ENCODE peak calls at places on chromosome 17, in four cellular contexts. T is astrocyte of the spinal cord, Q is thoracic aorta, L is left ventricle myocardium inferior. S is an unnamed sample.

GRCh38 chr17:39744836-39745215 is 7.1 kb downstream of the GRB7 start:
- DNase-seq in T (no peak), Q (no peak), L (no peak), S (no peak)

GRCh38 chr17:6506679-6507231 is 49.6 kb downstream of the PITPNM3 start:
- DNase-seq in T (no peak), Q (no peak), L (no peak), S (no peak)

GRCh38 chr17:21232033-21232749 is 18.2 kb upstream of the TMEM11 start:
- DNase-seq in T (no peak), Q (no peak), L (no peak), S (no peak)

GRCh38 chr17:61065263-61065773 is 334.3 kb upstream of the TBX2 start:
- DNase-seq in T (peak; percentile 33), Q (no peak), L (no peak), S (no peak)

GRCh38 chr17:8148560-8148959 is 3.6 kb downstream of the PER1 start:
- DNase-seq in T (no peak), Q (no peak), L (no peak), S (no peak)

GRCh38 chr17:70919241-70919640 is 749.9 kb downstream of the KCNJ2 start:
- DNase-seq in T (no peak), Q (no peak), L (no peak), S (no peak)

GRCh38 chr17:260031-260791 is 78.8 kb upstream of the DOC2B start:
- DNase-seq in T (no peak), Q (no peak), L (no peak), S (peak; percentile 33)

GRCh38 chr17:5122586-5123342 is 6.9 kb downstream of the USP6 start:
- DNase-seq in T (no peak), Q (no peak), L (no peak), S (no peak)

GRCh38 chr17:58112970-58113631 is 29.9 kb downstream of the DYNLL2 start:
- DNase-seq in T (peak; percentile 56), Q (peak; percentile 55), L (peak; percentile 70), S (peak; percentile 88)

GRCh38 chr17:75524269-75524970 is 1.1 kb upstream of the LLGL2 start:
- DNase-seq in T (no peak), Q (no peak), L (no peak), S (no peak)

GRCh38 chr17:48307814-48308411 is 122.1 kb downstream of the SKAP1 start:
- DNase-seq in T (peak; percentile 73), Q (no peak), L (peak; percentile 23), S (no peak)

GRCh38 chr17:32483451-32484019 is 3.3 kb upstream of the CDK5R1 start:
- DNase-seq in T (peak; percentile 84), Q (no peak), L (peak; percentile 84), S (no peak)

GRCh38 chr17:14866266-14866665 is 398.9 kb downstream of the PMP22 start:
- DNase-seq in T (no peak), Q (no peak), L (no peak), S (no peak)

GRCh38 chr17:57357392-57357784 is 101.1 kb downstream of the MSI2 start:
- DNase-seq in T (peak; percentile 52), Q (no peak), L (peak; percentile 73), S (no peak)

GRCh38 chr17:79946352-79947231 is 89.1 kb downstream of the TBC1D16 start:
- DNase-seq in T (no peak), Q (no peak), L (peak; percentile 11), S (peak; percentile 54)

GRCh38 chr17:3472137-3472536 is 518 bp upstream of the SPATA22 start:
- DNase-seq in T (no peak), Q (no peak), L (no peak), S (no peak)

GRCh38 chr17:69712801-69713311 is 298.4 kb downstream of the MAP2K6 start:
- DNase-seq in T (no peak), Q (no peak), L (no peak), S (no peak)

GRCh38 chr17:44307387-44308186 is 814 bp upstream of the RUNDC3A start:
- DNase-seq in T (no peak), Q (no peak), L (no peak), S (no peak)

GRCh38 chr17:67994827-67995567 is 1.3 kb downstream of the C17orf58 start:
- DNase-seq in T (peak; percentile 75), Q (no peak), L (no peak), S (no peak)

GRCh38 chr17:15263206-15263579 is 1.9 kb downstream of the PMP22 start:
- DNase-seq in T (peak; percentile 90), Q (peak; percentile 81), L (peak; percentile 90), S (peak; percentile 93)

GRCh38 chr17:56661906-56662305 is 68.4 kb downstream of the NOG start:
- DNase-seq in T (no peak), Q (no peak), L (no peak), S (no peak)

GRCh38 chr17:82242977-82243647 is 14.3 kb downstream of the SLC16A3 start:
- DNase-seq in T (peak; percentile 83), Q (no peak), L (peak; percentile 83), S (no peak)

GRCh38 chr17:2436516-2436915 is 35.7 kb upstream of the MNT start:
- DNase-seq in T (no peak), Q (no peak), L (no peak), S (no peak)

GRCh38 chr17:41521574-41522261 is 3.0 kb upstream of the KRT15 start:
- DNase-seq in T (peak; percentile 80), Q (no peak), L (no peak), S (no peak)

GRCh38 chr17:47831934-47832327 is 461 bp downstream of the LRRC46 start:
- DNase-seq in T (no peak), Q (no peak), L (no peak), S (no peak)

GRCh38 chr17:38333635-38334295 is 10.0 kb downstream of the GPR179 start:
- DNase-seq in T (no peak), Q (no peak), L (no peak), S (peak; percentile 80)

GRCh38 chr17:14211778-14212177 is 24.9 kb downstream of the CDRT15 start:
- DNase-seq in T (no peak), Q (no peak), L (peak; percentile 32), S (no peak)

GRCh38 chr17:82520041-82520910 is 744 bp downstream of the FOXK2 start:
- DNase-seq in T (no peak), Q (no peak), L (peak; percentile 20), S (no peak)

GRCh38 chr17:57092171-57092570 is 7.1 kb downstream of the AKAP1 start:
- DNase-seq in T (peak; percentile 79), Q (peak; percentile 58), L (no peak), S (no peak)

GRCh38 chr17:75697651-75698291 is 23.5 kb upstream of the ITGB4 start:
- DNase-seq in T (no peak), Q (no peak), L (no peak), S (no peak)

GRCh38 chr17:4777969-4778760 is 6.5 kb downstream of the TM4SF5 start:
- DNase-seq in T (no peak), Q (no peak), L (no peak), S (no peak)

S was measured in cardiac septum.